ENCODE peak calls at places on chromosomes 6 and 20, in eight cellular contexts. R is mammary epithelial cell; X is caudate nucleus; A is CD4-positive, alpha-beta memory T cell; Q is effector memory CD4-positive, alpha-beta T cell; S is AG04450; P is pancreas; O is PC-3. V is an unnamed sample.

GRCh38 chr6:24930386-24930785 is 5.4 kb downstream of the RIPOR2 start:
- DNase-seq in R (no peak), X (no peak), A (no peak), Q (no peak), S (peak), P (no peak), O (no peak), V (no peak)

GRCh38 chr6:108254436-108255410 is 6.1 kb downstream of the SNX3 start:
- DNase-seq in R (no peak), X (no peak), A (no peak), Q (no peak), S (no peak), P (no peak), O (no peak), V (no peak)

GRCh38 chr6:118843685-118844390 is 50.1 kb upstream of the ASF1A start:
- DNase-seq in R (no peak), X (no peak), A (no peak), Q (no peak), S (no peak), P (no peak), O (no peak), V (no peak)

GRCh38 chr6:168120390-168121307 is 41.6 kb upstream of the FRMD1 start:
- DNase-seq in R (no peak), X (no peak), A (no peak), Q (no peak), S (no peak), P (no peak), O (no peak), V (no peak)

GRCh38 chr20:48102821-48103635 is 317.7 kb upstream of the SULF2 start:
- DNase-seq in R (no peak), X (peak), A (no peak), Q (no peak), S (no peak), P (no peak), O (no peak), V (peak)

GRCh38 chr6:140957334-140957733 is 1175.4 kb upstream of the GJE1 start:
- DNase-seq in R (no peak), X (no peak), A (no peak), Q (no peak), S (no peak), P (no peak), O (no peak), V (no peak)

GRCh38 chr6:156102129-156102528 is 646.5 kb upstream of the NOX3 start:
- DNase-seq in R (no peak), X (no peak), A (no peak), Q (no peak), S (no peak), P (no peak), O (peak), V (no peak)

GRCh38 chr6:139374357-139375238 is at the start of gene CITED2:
- DNase-seq in R (peak), X (peak), A (peak), Q (peak), S (peak), P (peak), O (peak), V (peak)

GRCh38 chr6:166842607-166843006 is 113.7 kb downstream of the RNASET2 start:
- DNase-seq in R (no peak), X (no peak), A (no peak), Q (no peak), S (no peak), P (no peak), O (no peak), V (no peak)

GRCh38 chr6:1726341-1726763 is 116.6 kb downstream of the FOXC1 start:
- DNase-seq in R (no peak), X (no peak), A (no peak), Q (no peak), S (no peak), P (no peak), O (no peak), V (no peak)

GRCh38 chr20:62902926-62903615 is 23.2 kb downstream of the DIDO1 start:
- DNase-seq in R (peak), X (no peak), A (no peak), Q (no peak), S (peak), P (no peak), O (peak), V (no peak)

GRCh38 chr6:105746539-105746938 is 339.6 kb upstream of the PRDM1 start:
- DNase-seq in R (no peak), X (no peak), A (no peak), Q (no peak), S (no peak), P (no peak), O (no peak), V (no peak)

GRCh38 chr20:38272398-38272797 is 11.9 kb upstream of the KIAA1755 start:
- DNase-seq in R (peak), X (no peak), A (no peak), Q (no peak), S (no peak), P (no peak), O (peak), V (no peak)

GRCh38 chr20:24938498-24938897 is 10.6 kb upstream of the CST7 start:
- DNase-seq in R (no peak), X (no peak), A (no peak), Q (no peak), S (no peak), P (no peak), O (no peak), V (no peak)

GRCh38 chr6:2077826-2078225 is 167.6 kb downstream of the GMDS start:
- DNase-seq in R (no peak), X (no peak), A (no peak), Q (no peak), S (no peak), P (no peak), O (no peak), V (no peak)

GRCh38 chr6:13014551-13015378 is 298.2 kb downstream of the PHACTR1 start:
- DNase-seq in R (no peak), X (no peak), A (no peak), Q (no peak), S (no peak), P (peak), O (no peak), V (no peak)

GRCh38 chr6:75933387-75933975 is 139.0 kb downstream of the IMPG1 start:
- DNase-seq in R (no peak), X (no peak), A (no peak), Q (no peak), S (no peak), P (no peak), O (no peak), V (no peak)

GRCh38 chr6:170137176-170137891 is 153.5 kb downstream of the DLL1 start:
- DNase-seq in R (peak), X (no peak), A (no peak), Q (no peak), S (no peak), P (no peak), O (no peak), V (no peak)

GRCh38 chr6:56555438-56555872 is 87.2 kb downstream of the DST start:
- DNase-seq in R (no peak), X (no peak), A (no peak), Q (no peak), S (no peak), P (no peak), O (no peak), V (no peak)

GRCh38 chr20:8073024-8073832 is 53.7 kb upstream of the TMX4 start:
- DNase-seq in R (peak), X (no peak), A (peak), Q (no peak), S (no peak), P (peak), O (peak), V (no peak)

GRCh38 chr20:45972500-45973183 is 639 bp upstream of the ZNF335 start:
- DNase-seq in R (no peak), X (no peak), A (no peak), Q (no peak), S (no peak), P (no peak), O (peak), V (no peak)

GRCh38 chr20:45971675-45972499 is at the start of gene ZNF335:
- DNase-seq in R (peak), X (peak), A (peak), Q (peak), S (peak), P (peak), O (peak), V (peak)

GRCh38 chr20:45976132-45976531 is 4.1 kb upstream of the ZNF335 start:
- DNase-seq in R (no peak), X (no peak), A (no peak), Q (no peak), S (no peak), P (no peak), O (no peak), V (no peak)

GRCh38 chr20:45974896-45975565 is 3.0 kb upstream of the ZNF335 start:
- DNase-seq in R (no peak), X (no peak), A (no peak), Q (no peak), S (no peak), P (no peak), O (peak), V (no peak)

GRCh38 chr20:45975686-45976085 is 3.7 kb upstream of the ZNF335 start:
- DNase-seq in R (no peak), X (no peak), A (no peak), Q (no peak), S (no peak), P (no peak), O (no peak), V (no peak)
- H3K27ac ChIP-seq in R (no peak), X (no peak), A (no peak), Q (no peak), S (no peak), P (no peak), O (no peak), V (no peak)

GRCh38 chr6:133504761-133505160 is 263.6 kb downstream of the EYA4 start:
- DNase-seq in R (no peak), X (no peak), A (no peak), Q (no peak), S (no peak), P (no peak), O (no peak), V (no peak)

GRCh38 chr6:133502451-133503259 is 261.5 kb downstream of the EYA4 start:
- DNase-seq in R (no peak), X (no peak), A (no peak), Q (no peak), S (peak), P (peak), O (peak), V (no peak)

GRCh38 chr6:133501675-133502275 is 260.6 kb downstream of the EYA4 start:
- DNase-seq in R (no peak), X (no peak), A (no peak), Q (no peak), S (no peak), P (no peak), O (no peak), V (no peak)

GRCh38 chr6:133505680-133506079 is 264.5 kb downstream of the EYA4 start:
- DNase-seq in R (no peak), X (no peak), A (no peak), Q (no peak), S (no peak), P (no peak), O (peak), V (no peak)

GRCh38 chr6:133503330-133503729 is 262.2 kb downstream of the EYA4 start:
- DNase-seq in R (no peak), X (no peak), A (no peak), Q (no peak), S (no peak), P (no peak), O (no peak), V (no peak)
- H3K27ac ChIP-seq in R (no peak), X (no peak), A (no peak), Q (no peak), S (no peak), P (no peak), O (no peak), V (no peak)

GRCh38 chr6:15473741-15474161 is 189.1 kb downstream of the DTNBP1 start:
- DNase-seq in R (peak), X (no peak), A (no peak), Q (no peak), S (no peak), P (no peak), O (peak), V (no peak)

GRCh38 chr6:15473174-15473573 is 189.7 kb downstream of the DTNBP1 start:
- DNase-seq in R (no peak), X (no peak), A (no peak), Q (no peak), S (no peak), P (no peak), O (no peak), V (no peak)

GRCh38 chr6:15475261-15475660 is 187.6 kb downstream of the DTNBP1 start:
- DNase-seq in R (no peak), X (no peak), A (no peak), Q (no peak), S (no peak), P (no peak), O (no peak), V (no peak)

GRCh38 chr6:15472626-15473025 is 190.2 kb downstream of the DTNBP1 start:
- DNase-seq in R (no peak), X (no peak), A (no peak), Q (no peak), S (no peak), P (no peak), O (no peak), V (no peak)

DNA sequence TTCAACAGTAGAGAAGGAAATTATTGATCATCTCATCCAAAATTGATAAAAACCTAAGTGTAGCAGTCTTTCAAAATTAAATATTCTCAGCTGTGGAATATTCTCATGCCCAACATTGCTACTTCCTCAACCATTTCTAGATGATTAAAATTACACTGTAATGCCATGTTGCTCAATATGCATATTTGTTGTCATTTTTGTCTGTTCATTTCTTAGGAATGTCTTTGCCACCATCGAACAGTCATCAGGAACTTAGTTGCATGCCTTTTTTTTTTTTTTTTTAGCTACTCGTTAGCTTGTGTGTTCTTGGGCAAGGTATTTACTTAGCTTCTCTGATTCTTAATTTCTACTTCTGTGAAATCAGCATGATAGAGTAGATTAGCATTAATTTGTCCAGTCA is 188.6 kb downstream of the DTNBP1 start:
- DNase-seq in R (peak), X (no peak), A (no peak), Q (no peak), S (no peak), P (no peak), O (no peak), V (no peak)
- H3K27ac ChIP-seq in R (peak), X (no peak), A (no peak), Q (no peak), S (no peak), P (no peak), O (no peak), V (no peak)

GRCh38 chr20:44911264-44911921 is 1.5 kb downstream of the PABPC1L start:
- DNase-seq in R (peak), X (no peak), A (peak), Q (no peak), S (no peak), P (peak), O (peak), V (no peak)
- H3K27ac ChIP-seq in R (no peak), X (no peak), A (no peak), Q (no peak), S (no peak), P (no peak), O (no peak), V (no peak)

GRCh38 chr6:35085359-35086281 is 55.5 kb downstream of the TCP11 start:
- DNase-seq in R (no peak), X (no peak), A (no peak), Q (no peak), S (no peak), P (no peak), O (no peak), V (no peak)
- H3K27ac ChIP-seq in R (no peak), X (no peak), A (no peak), Q (no peak), S (no peak), P (no peak), O (no peak), V (no peak)

DNA sequence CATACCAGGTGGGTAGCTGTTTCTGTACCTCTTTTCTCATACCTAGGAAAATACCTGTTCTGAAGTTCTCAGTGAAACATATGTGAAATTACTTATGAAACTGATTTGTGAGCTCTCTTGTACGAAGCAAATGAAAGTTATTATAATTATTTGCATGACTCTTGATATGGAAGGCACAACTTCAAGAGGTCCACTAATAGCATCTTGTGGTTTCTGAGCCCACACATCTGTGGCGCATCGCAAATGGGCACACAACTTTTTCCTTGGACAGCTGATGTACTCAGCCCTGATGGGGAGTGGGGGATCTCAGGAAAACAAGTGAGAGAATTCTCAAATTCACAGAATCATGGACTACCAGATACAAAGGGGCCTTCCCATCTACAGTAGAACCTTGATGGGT is 432.3 kb downstream of the CD83 start:
- DNase-seq in R (no peak), X (no peak), A (no peak), Q (no peak), S (no peak), P (no peak), O (no peak), V (no peak)
- H3K27ac ChIP-seq in R (no peak), X (no peak), A (no peak), Q (no peak), S (no peak), P (no peak), O (no peak), V (no peak)

DNA sequence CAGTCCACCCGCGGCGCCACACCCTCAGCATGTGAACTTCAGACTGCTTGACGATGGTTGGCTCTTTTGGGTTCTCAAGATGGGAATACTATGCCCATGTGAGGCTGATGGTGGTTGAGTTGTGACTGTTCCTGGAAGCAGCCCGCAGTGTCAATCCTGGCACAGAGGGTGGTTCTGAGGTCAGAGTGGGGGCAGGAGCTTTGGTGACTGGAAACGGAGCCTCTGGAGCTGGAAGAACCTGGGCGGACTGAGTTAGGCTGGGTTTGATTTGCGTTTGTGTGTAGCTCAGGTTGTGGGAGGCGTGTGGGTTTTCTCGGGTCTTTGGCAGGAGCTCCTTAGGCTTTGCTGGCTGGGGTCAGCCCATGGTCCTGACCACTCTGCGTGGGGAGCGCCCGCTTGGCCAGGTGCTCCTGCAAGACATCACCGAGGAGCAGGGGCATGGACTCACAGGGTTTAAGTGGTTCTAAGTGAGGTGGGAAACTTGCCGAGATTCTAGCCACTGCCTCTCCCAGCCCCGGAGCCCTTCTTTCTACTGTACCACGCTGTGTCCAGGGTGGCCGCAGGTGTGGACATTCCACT is 37.3 kb upstream of the SLC22A1 start:
- DNase-seq in R (no peak), X (no peak), A (no peak), Q (no peak), S (no peak), P (no peak), O (no peak), V (no peak)
- H3K27ac ChIP-seq in R (no peak), X (no peak), A (no peak), Q (no peak), S (no peak), P (no peak), O (no peak), V (no peak)

V was measured in substantia nigra.